ENCODE peak calls at places on chromosomes 1 and 21, in nine cellular contexts. V is CD8-positive, alpha-beta memory T cell; R is CD8-positive, alpha-beta T cell; I is A549; C is HCT116; P is lower leg skin; Q is mesendoderm; H is left ventricle myocardium inferior; U is heart left ventricle. M is an unnamed sample.

GRCh38 chr1:210248341-210248740 is 15.7 kb downstream of the SERTAD4 start:
- DNase-seq in I (no peak), V (no peak), U (no peak), P (no peak), C (no peak), H (no peak), Q (no peak), R (no peak), M (no peak)

GRCh38 chr21:27674037-27674436 is 707.1 kb upstream of the ADAMTS5 start:
- DNase-seq in P (no peak), Q (no peak), U (no peak), V (no peak), R (no peak), C (no peak), I (no peak), H (no peak), M (no peak)

GRCh38 chr1:203100163-203100867 is 14.5 kb upstream of the MYOG start:
- DNase-seq in C (no peak), I (no peak), R (no peak), H (no peak), U (no peak), V (no peak), Q (no peak), P (peak), M (no peak)

GRCh38 chr1:1434812-1435093 is 737 bp upstream of the VWA1 start:
- DNase-seq in Q (no peak), C (no peak), I (no peak), R (no peak), H (no peak), P (no peak), V (no peak), U (no peak), M (no peak)

GRCh38 chr1:11955221-11955620 is 20.7 kb downstream of the PLOD1 start:
- DNase-seq in R (no peak), V (no peak), C (no peak), Q (peak), P (no peak), I (no peak), H (no peak), U (no peak), M (no peak)

GRCh38 chr21:46153259-46154154 is 1.9 kb downstream of the FTCD start:
- DNase-seq in V (no peak), C (no peak), U (no peak), P (peak), Q (peak), R (peak), H (peak), I (peak), M (no peak)

GRCh38 chr1:33762962-33763361 is 100.9 kb upstream of the HMGB4 start:
- DNase-seq in P (peak), Q (peak), R (no peak), H (no peak), I (no peak), U (no peak), V (no peak), C (no peak), M (no peak)

GRCh38 chr21:31117046-31117916 is 79.0 kb upstream of the KRTAP19-8 start:
- DNase-seq in R (no peak), H (no peak), V (no peak), P (no peak), C (peak), Q (peak), U (no peak), I (peak), M (peak)

GRCh38 chr1:66981679-66982078 is 56.9 kb downstream of the MIER1 start:
- DNase-seq in V (peak), P (no peak), R (peak), I (no peak), U (peak), H (no peak), C (no peak), Q (no peak), M (no peak)

GRCh38 chr1:115765091-115765490 is 3.4 kb downstream of the CASQ2 start:
- DNase-seq in Q (no peak), C (no peak), V (no peak), H (no peak), U (no peak), P (no peak), I (no peak), R (no peak), M (no peak)

GRCh38 chr1:73839922-73840321 is 358.1 kb downstream of the LRRIQ3 start:
- DNase-seq in C (no peak), U (no peak), R (no peak), Q (peak), P (no peak), V (no peak), I (no peak), H (no peak), M (no peak)

GRCh38 chr1:145962157-145963102 is 1.9 kb downstream of the ANKRD34A start:
- DNase-seq in V (no peak), C (no peak), P (peak), Q (peak), U (peak), R (peak), H (peak), I (no peak), M (no peak)

GRCh38 chr1:153616144-153616884 is at the start of gene S100A14:
- DNase-seq in Q (peak), P (peak), U (peak), R (no peak), C (peak), V (no peak), I (no peak), H (peak), M (no peak)

GRCh38 chr1:198523183-198523942 is 17.1 kb downstream of the ATP6V1G3 start:
- DNase-seq in Q (no peak), U (no peak), R (no peak), H (no peak), I (no peak), V (peak), P (no peak), C (no peak), M (no peak)

GRCh38 chr1:14869197-14869596 is 270.7 kb downstream of the KAZN start:
- DNase-seq in P (no peak), U (no peak), R (no peak), I (no peak), C (no peak), H (no peak), V (no peak), Q (no peak), M (no peak)

GRCh38 chr1:224929335-224930237 is at the start of gene DNAH14:
- DNase-seq in Q (peak), I (peak), U (peak), H (peak), V (no peak), R (no peak), P (peak), C (peak), M (no peak)

GRCh38 chr21:38080888-38081287 is 164.6 kb upstream of the KCNJ6 start:
- DNase-seq in H (peak), V (no peak), I (no peak), U (peak), C (no peak), R (no peak), P (no peak), Q (no peak), M (no peak)

GRCh38 chr1:174965006-174965971 is 34.5 kb upstream of the CACYBP start:
- DNase-seq in U (no peak), Q (peak), R (peak), P (no peak), C (no peak), V (peak), I (no peak), H (no peak), M (no peak)

GRCh38 chr1:197958438-197958837 is 41.3 kb downstream of the LHX9 start:
- DNase-seq in V (no peak), C (no peak), Q (no peak), P (no peak), I (no peak), R (no peak), H (no peak), U (no peak), M (no peak)

GRCh38 chr1:205504311-205505075 is at the start of gene CDK18:
- DNase-seq in I (peak), P (peak), H (peak), R (peak), Q (peak), U (peak), C (peak), V (peak), M (no peak)

GRCh38 chr1:205506409-205507196 is 2.1 kb downstream of the CDK18 start:
- DNase-seq in H (no peak), P (no peak), Q (no peak), C (no peak), U (no peak), R (no peak), V (no peak), I (no peak), M (no peak)

GRCh38 chr1:205502992-205503391 is 1.5 kb upstream of the CDK18 start:
- DNase-seq in P (no peak), I (no peak), U (no peak), Q (no peak), H (no peak), V (no peak), R (no peak), C (no peak), M (no peak)

GRCh38 chr1:205505791-205506190 is 1.3 kb downstream of the CDK18 start:
- DNase-seq in U (peak), R (no peak), Q (no peak), V (no peak), C (no peak), P (no peak), I (no peak), H (peak), M (no peak)

GRCh38 chr1:205505076-205505729 is 734 bp downstream of the CDK18 start:
- DNase-seq in I (peak), U (peak), V (no peak), Q (peak), C (no peak), H (peak), P (no peak), R (no peak), M (no peak)
- H3K4me3 ChIP-seq in I (peak), U (peak), V (peak), Q (peak), C (peak), H (peak), P (peak), R (peak), M (peak)

GRCh38 chr1:214303106-214303505 is 22.1 kb downstream of the SMYD2 start:
- DNase-seq in V (no peak), C (no peak), Q (no peak), R (no peak), I (no peak), H (no peak), P (peak), U (no peak), M (no peak)
- H3K4me3 ChIP-seq in V (no peak), C (no peak), Q (no peak), R (no peak), I (no peak), H (no peak), P (no peak), U (peak), M (no peak)

DNA sequence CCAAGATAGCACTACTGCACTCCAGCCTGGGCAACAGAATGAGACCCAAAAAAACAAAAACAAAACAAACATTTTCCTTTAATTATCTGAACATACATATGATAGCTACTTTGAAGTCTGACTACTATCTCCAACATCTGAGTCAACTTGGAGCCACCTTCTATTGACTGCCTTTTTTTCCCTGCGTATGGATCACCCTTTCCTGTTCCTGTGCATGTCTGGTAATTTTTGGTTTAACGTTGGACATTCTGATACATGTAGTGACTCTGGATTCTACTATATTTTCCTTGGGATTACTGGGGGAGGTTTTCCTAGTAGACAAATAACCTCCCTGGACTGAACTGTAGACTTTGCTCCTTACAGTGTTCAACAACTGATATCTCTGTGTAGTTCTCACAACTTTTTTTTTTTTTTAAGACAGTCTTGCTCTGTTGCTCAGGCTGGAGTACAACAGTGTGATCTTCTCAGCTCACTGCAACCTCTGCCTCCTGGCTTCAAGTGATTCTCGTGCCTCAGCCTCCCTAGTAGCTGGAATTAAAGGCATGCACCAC is 70.3 kb downstream of the KIAA0319L start:
- DNase-seq in V (no peak), R (no peak), C (no peak), I (no peak), U (no peak), P (no peak), H (no peak), Q (no peak), M (no peak)
- H3K4me3 ChIP-seq in V (no peak), R (no peak), C (no peak), I (no peak), U (no peak), P (no peak), H (no peak), Q (no peak), M (no peak)

GRCh38 chr1:167984886-167985489 is 48.1 kb upstream of the MPC2 start:
- DNase-seq in I (no peak), C (no peak), U (no peak), H (no peak), V (no peak), R (no peak), Q (peak), P (no peak), M (no peak)
- H3K4me3 ChIP-seq in I (no peak), C (no peak), U (no peak), H (no peak), V (no peak), R (no peak), Q (no peak), P (no peak), M (no peak)

GRCh38 chr1:235644693-235645305 is 4.8 kb downstream of the GNG4 start:
- DNase-seq in I (no peak), R (no peak), P (peak), U (no peak), H (no peak), C (no peak), Q (no peak), V (no peak), M (no peak)

GRCh38 chr1:235643837-235644692 is 5.5 kb downstream of the GNG4 start:
- DNase-seq in V (no peak), R (no peak), U (no peak), P (peak), I (no peak), H (no peak), Q (no peak), C (no peak), M (no peak)

GRCh38 chr1:235640580-235640979 is 9.0 kb downstream of the GNG4 start:
- DNase-seq in R (no peak), C (no peak), Q (no peak), V (no peak), P (peak), I (no peak), U (no peak), H (no peak), M (no peak)

GRCh38 chr1:235642943-235643371 is 6.6 kb downstream of the GNG4 start:
- DNase-seq in C (no peak), I (no peak), H (no peak), U (no peak), Q (peak), V (no peak), R (no peak), P (peak), M (no peak)

GRCh38 chr1:235642021-235642942 is 7.3 kb downstream of the GNG4 start:
- DNase-seq in H (no peak), V (peak), Q (peak), I (no peak), R (peak), U (no peak), C (peak), P (peak), M (no peak)
- H3K4me3 ChIP-seq in H (no peak), V (peak), Q (no peak), I (no peak), R (peak), U (no peak), C (peak), P (no peak), M (no peak)

GRCh38 chr1:26224606-26225005 is 9.4 kb upstream of the CEP85 start:
- DNase-seq in U (no peak), P (peak), C (no peak), H (no peak), Q (no peak), V (no peak), I (no peak), R (no peak), M (no peak)
- H3K4me3 ChIP-seq in U (peak), P (no peak), C (no peak), H (peak), Q (no peak), V (no peak), I (no peak), R (peak), M (no peak)

GRCh38 chr1:217135987-217136894 is 413.0 kb upstream of the ESRRG start:
- DNase-seq in Q (peak), H (no peak), C (no peak), I (no peak), U (no peak), V (no peak), R (no peak), P (no peak), M (no peak)
- H3K4me3 ChIP-seq in Q (peak), H (peak), C (no peak), I (peak), U (peak), V (no peak), R (no peak), P (no peak), M (no peak)

GRCh38 chr1:171849245-171849898 is 8.1 kb downstream of the DNM3 start:
- DNase-seq in R (no peak), P (no peak), I (no peak), V (no peak), H (no peak), Q (no peak), U (no peak), C (no peak), M (no peak)
- H3K4me3 ChIP-seq in R (no peak), P (no peak), I (no peak), V (no peak), H (no peak), Q (no peak), U (no peak), C (no peak), M (no peak)

DNA sequence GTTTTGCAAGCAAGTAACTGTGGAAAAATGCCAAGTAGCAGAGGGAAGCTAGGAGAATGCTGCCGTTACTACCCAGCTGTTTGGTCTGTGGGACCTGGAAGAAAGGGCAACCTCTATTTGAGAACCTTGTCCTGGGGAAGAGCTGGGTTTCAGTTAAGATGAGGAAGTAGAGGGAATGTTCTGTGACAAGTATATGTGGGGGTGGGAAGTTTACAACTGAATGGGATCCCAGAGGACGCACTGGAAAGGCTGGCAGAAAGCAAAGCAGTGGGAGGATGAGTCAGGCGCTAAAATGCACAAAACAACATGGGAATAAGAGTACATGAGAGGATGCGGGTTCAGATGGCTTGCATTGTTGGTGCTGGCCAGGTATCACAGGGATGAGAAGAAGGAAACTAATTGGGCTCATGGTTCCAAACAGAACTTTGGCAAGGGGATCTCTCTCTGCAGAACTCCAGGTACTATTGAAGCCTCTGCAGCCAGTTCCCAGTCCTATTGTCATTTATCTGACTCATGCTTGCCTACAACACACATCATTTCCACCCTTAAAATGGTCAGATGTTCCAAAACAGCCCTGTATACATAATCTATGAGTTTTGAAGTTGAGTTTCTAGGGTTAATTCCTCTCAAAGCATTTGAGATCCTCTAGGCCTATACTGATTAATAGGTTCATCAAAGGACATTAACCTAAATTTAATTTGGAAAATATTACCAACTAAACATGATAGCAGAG is 88.5 kb upstream of the VAV3 start:
- DNase-seq in C (no peak), I (no peak), P (no peak), H (no peak), U (peak), V (no peak), R (no peak), Q (no peak), M (no peak)
- H3K4me3 ChIP-seq in C (no peak), I (no peak), P (no peak), H (no peak), U (no peak), V (no peak), R (no peak), Q (no peak), M (no peak)

GRCh38 chr21:42733037-42733632 is 79.7 kb downstream of the PDE9A start:
- DNase-seq in V (no peak), R (no peak), U (no peak), H (no peak), P (peak), I (no peak), Q (no peak), C (no peak), M (no peak)

GRCh38 chr21:42734323-42734971 is 81.0 kb downstream of the PDE9A start:
- DNase-seq in R (no peak), C (no peak), P (no peak), U (no peak), V (no peak), Q (no peak), I (peak), H (no peak), M (no peak)

GRCh38 chr21:42735061-42735460 is 81.6 kb downstream of the PDE9A start:
- DNase-seq in Q (no peak), R (no peak), I (no peak), C (no peak), P (no peak), H (no peak), U (no peak), V (no peak), M (no peak)

GRCh38 chr21:42732033-42732410 is 78.6 kb downstream of the PDE9A start:
- DNase-seq in C (no peak), H (no peak), P (no peak), Q (no peak), I (no peak), R (no peak), V (no peak), U (no peak), M (no peak)

DNA sequence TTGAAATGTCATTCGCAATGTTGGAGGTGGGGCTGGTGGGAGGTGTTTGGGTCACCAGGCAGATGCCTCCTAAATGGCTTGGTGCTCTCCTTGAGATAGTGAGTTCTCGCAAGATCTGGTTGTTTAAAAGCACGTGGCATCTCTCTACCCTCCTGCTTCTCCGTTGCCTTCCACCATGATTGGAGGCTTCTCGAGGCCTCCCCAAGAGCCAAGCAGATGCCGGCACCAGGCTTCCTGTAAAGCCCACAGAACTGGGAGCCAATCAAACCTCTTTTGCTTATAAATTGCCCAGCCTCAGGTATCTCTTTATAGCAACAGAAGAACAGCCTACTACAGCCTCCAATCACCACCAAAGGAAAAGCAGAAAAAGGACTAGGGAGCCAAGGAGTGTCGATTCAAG is 80.5 kb downstream of the PDE9A start:
- DNase-seq in I (no peak), P (no peak), H (no peak), C (no peak), U (no peak), Q (no peak), R (no peak), V (no peak), M (no peak)
- H3K4me3 ChIP-seq in I (no peak), P (no peak), H (no peak), C (no peak), U (no peak), Q (no peak), R (no peak), V (no peak), M (no peak)